ENCODE peak calls at places on chromosomes 3 and 15, in seven cellular contexts. P, Z, K, Q, C, S and I are unnamed samples. For H3K36me3, the result is how much of the 10 kb centered on the place peaks cover.

GRCh38 chr3:123084738-123085237 is 18.0 kb downstream of the PDIA5 start:
- DNase-seq in P (no peak), Q (no peak), C (no peak), Z (no peak), S (no peak), K (peak), I (peak)

GRCh38 chr3:175007316-175007715 is 148.2 kb downstream of the NAALADL2 start:
- DNase-seq in Q (no peak), Z (no peak), C (no peak), P (no peak), K (no peak), S (no peak), I (no peak)

GRCh38 chr3:31533169-31533870 is 595 bp downstream of the STT3B start:
- DNase-seq in C (peak), K (peak), Z (peak), S (peak), P (peak), Q (peak), I (peak)

GRCh38 chr3:97763586-97764148 is 891 bp upstream of the ARL6 start:
- DNase-seq in Q (no peak), K (no peak), Z (no peak), P (no peak), C (no peak), S (no peak), I (no peak)

GRCh38 chr3:155664922-155665695 is 79.8 kb downstream of the PLCH1 start:
- DNase-seq in S (no peak), Q (peak), K (peak), P (no peak), C (peak), Z (peak), I (peak)

GRCh38 chr3:43181202-43181910 is 75.5 kb upstream of the POMGNT2 start:
- DNase-seq in K (no peak), Z (no peak), Q (no peak), S (no peak), C (no peak), P (no peak), I (no peak)

GRCh38 chr3:51311055-51311454 is 74.0 kb upstream of the MANF start:
- DNase-seq in K (no peak), C (no peak), Q (no peak), S (peak), Z (no peak), P (peak), I (no peak)

GRCh38 chr3:67863869-67864268 is 209.5 kb upstream of the SUCLG2 start:
- DNase-seq in P (peak), Q (no peak), C (no peak), S (peak), Z (no peak), K (no peak), I (no peak)

GRCh38 chr15:80934761-80935221 is 54.8 kb downstream of the MESD start:
- DNase-seq in Q (no peak), Z (no peak), K (no peak), C (no peak), S (peak), P (peak), I (no peak)

GRCh38 chr3:81289676-81290075 is 471.8 kb downstream of the GBE1 start:
- DNase-seq in S (peak), K (no peak), Z (no peak), Q (no peak), P (no peak), C (no peak), I (no peak)

GRCh38 chr3:29581311-29581710 is 300.4 kb downstream of the RBMS3 start:
- DNase-seq in C (no peak), Q (no peak), P (no peak), S (no peak), K (no peak), Z (no peak), I (no peak)

GRCh38 chr3:14248849-14249523 is 70.4 kb downstream of the LSM3 start:
- DNase-seq in Q (no peak), C (no peak), K (peak), Z (no peak), P (no peak), S (no peak), I (peak)

GRCh38 chr3:31250116-31250813 is 282.5 kb upstream of the STT3B start:
- DNase-seq in C (no peak), S (no peak), Q (no peak), K (no peak), P (no peak), Z (no peak), I (no peak)

GRCh38 chr15:67178569-67179210 is 75.8 kb downstream of the AAGAB start:
- DNase-seq in P (no peak), Q (no peak), C (no peak), S (peak), Z (no peak), K (peak), I (no peak)

GRCh38 chr3:52244061-52244628 is 1.4 kb upstream of the PPM1M start:
- DNase-seq in S (no peak), K (no peak), Q (peak), P (peak), Z (peak), C (no peak), I (no peak)

GRCh38 chr3:184713521-184713920 is 1.7 kb upstream of the MAGEF1 start:
- DNase-seq in Q (no peak), Z (no peak), K (no peak), S (no peak), C (no peak), P (no peak), I (no peak)

GRCh38 chr3:98994128-98994762 is 92.8 kb upstream of the DCBLD2 start:
- DNase-seq in C (no peak), P (peak), S (peak), Z (no peak), K (no peak), Q (no peak), I (no peak)

GRCh38 chr3:38567498-38567897 is 71.4 kb downstream of the EXOG start:
- DNase-seq in C (no peak), P (no peak), K (no peak), Z (no peak), S (no peak), Q (no peak), I (no peak)

GRCh38 chr3:122019493-122019892 is 2.6 kb downstream of the ILDR1 start:
- DNase-seq in Z (no peak), C (no peak), K (no peak), Q (no peak), P (no peak), S (no peak), I (no peak)

GRCh38 chr3:143585720-143586456 is 262.4 kb downstream of the SLC9A9 start:
- DNase-seq in Q (no peak), S (no peak), P (no peak), C (no peak), K (no peak), Z (no peak), I (no peak)

GRCh38 chr15:35603298-35603697 is 57.3 kb upstream of the DPH6 start:
- DNase-seq in K (no peak), P (no peak), Q (no peak), Z (no peak), S (no peak), C (no peak), I (no peak)

GRCh38 chr3:157859541-157859940 is 246.7 kb downstream of the SHOX2 start:
- DNase-seq in K (no peak), P (no peak), Q (no peak), S (no peak), Z (no peak), C (no peak), I (no peak)

GRCh38 chr3:40971191-40972168 is 227.8 kb upstream of the CTNNB1 start:
- DNase-seq in P (no peak), Q (peak), S (peak), C (peak), Z (peak), K (peak), I (peak)

GRCh38 chr15:57591822-57592367 is at the start of gene MYZAP:
- DNase-seq in Q (peak), S (peak), K (peak), P (peak), Z (peak), C (peak), I (peak)

GRCh38 chr3:165283328-165283727 is 87.1 kb upstream of the SLITRK3 start:
- DNase-seq in P (no peak), K (no peak), S (no peak), C (no peak), Z (no peak), Q (no peak), I (no peak)

GRCh38 chr15:51368751-51369450 is 27.4 kb downstream of the GLDN start:
- DNase-seq in K (no peak), C (no peak), P (no peak), Q (no peak), Z (no peak), S (no peak), I (no peak)

GRCh38 chr15:64761156-64761555 is 14.2 kb downstream of the RBPMS2 start:
- DNase-seq in S (peak), C (no peak), K (no peak), Z (no peak), P (no peak), Q (no peak), I (no peak)

GRCh38 chr3:25513642-25514266 is 85.7 kb downstream of the RARB start:
- DNase-seq in S (peak), C (no peak), K (no peak), Q (no peak), Z (no peak), P (no peak), I (no peak)

GRCh38 chr3:193821272-193821671 is 228.3 kb downstream of the OPA1 start:
- DNase-seq in Z (no peak), K (no peak), Q (no peak), S (no peak), P (no peak), C (no peak), I (no peak)

GRCh38 chr3:197007296-197007940 is 22.2 kb downstream of the MELTF start:
- DNase-seq in K (no peak), Z (no peak), P (no peak), S (no peak), Q (no peak), C (no peak), I (no peak)

GRCh38 chr15:68626739-68627138 is 47.9 kb downstream of the CORO2B start:
- DNase-seq in C (no peak), S (no peak), Q (no peak), Z (no peak), K (no peak), P (no peak), I (no peak)

GRCh38 chr15:76470691-76471090 is 134.1 kb downstream of the ISL2 start:
- DNase-seq in S (no peak), K (no peak), Z (no peak), C (no peak), Q (no peak), P (no peak), I (no peak)

GRCh38 chr3:64195786-64196185 is 29.5 kb downstream of the PRICKLE2 start:
- DNase-seq in P (peak), Q (no peak), Z (no peak), C (no peak), K (no peak), S (no peak), I (no peak)
- H3K36me3 ChIP-seq in P (under half), Q (under half), Z (under half), C (under half), K (under half), S (under half), I (under half)

GRCh38 chr15:22887157-22887951 is 48.9 kb downstream of the NIPA2 start:
- DNase-seq in Q (peak), P (no peak), C (no peak), S (no peak), K (peak), Z (no peak), I (no peak)
- H3K36me3 ChIP-seq in Q (under half), P (under half), C (under half), S (under half), K (under half), Z (under half), I (under half)

GRCh38 chr3:9744162-9744561 is 5.6 kb upstream of the OGG1 start:
- DNase-seq in K (no peak), P (no peak), Z (no peak), Q (no peak), S (no peak), C (no peak), I (no peak)

GRCh38 chr3:9743548-9743947 is 6.2 kb upstream of the OGG1 start:
- DNase-seq in C (no peak), Q (no peak), K (no peak), P (no peak), Z (no peak), S (no peak), I (no peak)

GRCh38 chr3:9745521-9745920 is 4.2 kb upstream of the OGG1 start:
- DNase-seq in P (no peak), Z (no peak), C (no peak), Q (no peak), S (no peak), K (no peak), I (no peak)

GRCh38 chr3:9739181-9739580 is 7.6 kb downstream of the BRPF1 start:
- DNase-seq in C (no peak), K (no peak), P (no peak), S (no peak), Z (no peak), Q (no peak), I (no peak)

DNA sequence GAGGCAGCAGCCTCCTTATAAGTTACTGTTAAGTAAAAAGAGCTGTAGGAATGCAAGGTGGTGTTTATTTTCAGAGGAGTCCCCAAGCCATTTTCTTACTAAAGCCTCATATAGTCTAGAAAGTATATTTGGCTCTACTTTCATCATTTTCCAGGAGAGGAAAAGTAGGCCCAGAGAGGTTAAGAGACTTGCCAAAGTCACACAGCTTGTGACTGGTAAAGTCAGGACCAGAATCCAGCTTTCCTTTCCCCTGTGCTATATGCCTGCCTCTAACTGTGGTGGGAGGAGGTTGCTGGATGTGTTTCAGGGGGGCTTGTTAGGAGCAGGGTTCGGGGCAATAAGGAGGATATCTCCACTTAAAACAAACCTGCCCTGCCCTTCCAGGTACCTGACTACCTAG is 7.2 kb upstream of the OGG1 start:
- DNase-seq in C (no peak), P (no peak), S (no peak), Q (no peak), K (no peak), Z (no peak), I (no peak)
- H3K36me3 ChIP-seq in C (half or more), P (half or more), S (half or more), Q (half or more), K (under half), Z (under half), I (under half)

GRCh38 chr3:65168547-65168946 is 480.7 kb upstream of the ADAMTS9 start:
- DNase-seq in Z (no peak), Q (no peak), S (no peak), C (no peak), P (peak), K (no peak), I (no peak)
- H3K36me3 ChIP-seq in Z (under half), Q (under half), S (under half), C (under half), P (under half), K (under half), I (under half)

GRCh38 chr3:192212979-192213378 is 514.4 kb downstream of the FGF12 start:
- DNase-seq in Z (no peak), P (no peak), S (no peak), Q (no peak), K (no peak), C (no peak), I (no peak)
- H3K36me3 ChIP-seq in Z (under half), P (under half), S (under half), Q (under half), K (under half), C (under half), I (under half)

DNA sequence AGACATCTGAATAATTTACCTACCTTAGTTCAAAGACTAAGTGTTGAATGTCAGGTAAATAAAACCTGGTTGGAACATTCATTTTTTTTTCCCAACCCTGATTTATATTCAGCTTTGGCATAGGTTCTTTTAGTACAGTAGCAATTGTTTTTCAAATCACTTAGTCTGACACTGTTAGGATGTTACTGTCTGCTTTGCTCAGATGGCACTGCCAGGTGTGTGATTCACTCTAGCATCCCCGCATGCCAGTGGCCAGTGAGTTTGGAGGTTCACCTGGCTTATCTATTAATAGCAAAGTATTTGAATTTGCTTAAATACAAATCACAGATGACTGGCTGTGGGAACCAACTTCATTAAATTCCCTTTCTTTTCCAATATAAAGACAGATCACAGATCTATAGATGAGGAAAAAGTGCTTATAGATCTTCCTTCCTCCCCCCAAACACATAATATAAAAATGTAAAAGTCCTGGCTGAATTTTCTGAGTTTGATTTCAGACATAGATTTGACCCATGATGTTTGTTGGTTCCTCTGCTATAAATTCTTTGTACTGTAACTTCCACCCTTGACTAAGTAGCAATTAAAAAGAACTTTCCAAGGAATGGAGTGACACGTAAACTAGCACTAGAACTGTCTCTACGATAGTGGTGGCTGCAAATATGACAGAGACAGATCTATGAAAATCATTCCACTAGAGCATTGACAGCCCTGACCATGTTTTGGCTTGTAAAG is 3.9 kb downstream of the THBS1 start:
- DNase-seq in C (no peak), P (no peak), Z (no peak), K (no peak), S (no peak), Q (no peak), I (no peak)
- H3K36me3 ChIP-seq in C (under half), P (under half), Z (under half), K (under half), S (half or more), Q (under half), I (under half)

DNA sequence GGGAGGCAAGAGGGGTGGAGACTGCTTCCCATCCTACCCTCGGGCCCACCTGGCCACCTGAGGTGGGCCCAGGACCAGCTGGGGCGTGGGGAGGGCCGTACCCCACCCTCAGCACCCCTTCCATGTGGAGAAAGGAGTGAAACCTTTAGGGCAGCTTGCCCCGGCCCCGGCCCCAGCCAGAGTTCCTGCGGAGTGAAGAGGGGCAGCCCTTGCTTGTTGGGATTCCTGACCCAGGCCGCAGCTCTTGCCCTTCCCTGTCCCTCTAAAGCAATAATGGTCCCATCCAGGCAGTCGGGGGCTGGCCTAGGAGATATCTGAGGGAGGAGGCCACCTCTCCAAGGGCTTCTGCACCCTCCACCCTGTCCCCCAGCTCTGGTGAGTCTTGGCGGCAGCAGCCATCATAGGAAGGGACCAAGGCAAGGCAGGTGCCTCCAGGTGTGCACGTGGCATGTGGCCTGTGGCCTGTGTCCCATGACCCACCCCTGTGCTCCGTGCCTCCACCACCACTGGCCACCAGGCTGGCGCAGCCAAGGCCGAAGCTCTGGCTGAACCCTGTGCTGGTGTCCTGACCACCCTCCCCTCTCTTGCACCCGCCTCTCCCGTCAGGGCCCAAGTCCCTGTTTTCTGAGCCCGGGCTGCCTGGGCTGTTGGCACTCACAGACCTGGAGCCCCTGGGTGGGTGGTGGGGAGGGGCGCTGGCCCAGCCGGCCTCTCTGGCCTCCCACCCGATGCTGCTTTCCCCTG is 2.2 kb upstream of the FES start:
- DNase-seq in K (no peak), Q (no peak), P (no peak), C (peak), S (no peak), Z (no peak), I (no peak)
- H3K36me3 ChIP-seq in K (under half), Q (half or more), P (under half), C (under half), S (under half), Z (under half), I (under half)

DNA sequence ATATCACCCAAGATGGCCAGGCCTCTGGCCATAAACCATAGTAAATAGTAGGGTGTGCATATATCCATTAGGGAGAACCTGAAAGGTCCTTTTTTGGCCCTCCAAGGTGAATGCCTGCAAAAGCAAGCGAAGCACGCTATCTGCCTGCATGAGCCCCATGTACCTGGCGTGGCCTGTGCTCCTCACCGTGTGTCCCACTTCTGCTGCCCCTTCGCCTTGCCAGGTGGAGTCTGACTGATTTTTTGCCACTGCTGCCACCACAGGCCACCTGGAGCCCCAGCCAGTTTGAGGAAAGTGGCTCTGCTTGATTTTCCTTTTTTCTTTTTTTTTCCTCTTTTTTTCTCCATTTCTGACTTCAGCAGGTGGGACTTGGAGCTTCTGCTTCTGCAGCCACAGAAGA is 139.7 kb downstream of the SNRPN start:
- DNase-seq in K (no peak), P (no peak), C (no peak), Z (no peak), S (no peak), Q (no peak), I (no peak)
- H3K36me3 ChIP-seq in K (under half), P (under half), C (half or more), Z (under half), S (half or more), Q (half or more), I (under half)

GRCh38 chr3:48931944-48932580 is 13.4 kb downstream of the ARIH2 start:
- DNase-seq in Q (no peak), P (no peak), C (no peak), Z (no peak), S (no peak), K (no peak), I (no peak)

GRCh38 chr3:48928679-48929078 is 10.0 kb downstream of the ARIH2 start:
- DNase-seq in S (no peak), Q (no peak), Z (no peak), P (no peak), K (no peak), C (no peak), I (no peak)

GRCh38 chr3:48927928-48928327 is 9.3 kb downstream of the ARIH2 start:
- DNase-seq in Q (no peak), P (peak), K (no peak), S (no peak), C (no peak), Z (no peak), I (no peak)

GRCh38 chr3:48929358-48930035 is 10.9 kb downstream of the ARIH2 start:
- DNase-seq in P (no peak), C (no peak), Q (no peak), Z (no peak), S (no peak), K (no peak), I (no peak)

GRCh38 chr3:48930590-48930989 is 11.9 kb downstream of the ARIH2 start:
- DNase-seq in C (no peak), Z (no peak), K (no peak), Q (no peak), S (no peak), P (no peak), I (no peak)
- H3K36me3 ChIP-seq in C (under half), Z (under half), K (under half), Q (half or more), S (under half), P (under half), I (under half)